ENCODE peak calls at places on chromosomes 11 and 22, in eight cellular contexts. N, O, J, X, S, T, M and Q are unnamed samples.

GRCh38 chr11:118915941-118916841 is 9.5 kb downstream of the BCL9L start:
- DNase-seq in T (no peak), M (no peak), S (no peak), O (no peak), J (no peak), N (no peak), X (no peak), Q (no peak)

GRCh38 chr11:27976262-27976661 is 131.7 kb downstream of the KIF18A start:
- DNase-seq in O (no peak), T (no peak), S (no peak), M (peak), X (no peak), N (no peak), J (no peak), Q (no peak)

GRCh38 chr22:20793386-20794131 is 19.6 kb downstream of the SERPIND1 start:
- DNase-seq in N (no peak), T (no peak), X (no peak), J (no peak), S (no peak), O (no peak), M (peak), Q (no peak)

GRCh38 chr11:104776501-104777170 is 121.6 kb downstream of the CASP12 start:
- DNase-seq in X (no peak), O (no peak), T (no peak), J (no peak), S (no peak), M (no peak), N (no peak), Q (no peak)

GRCh38 chr11:2803186-2804057 is 82.2 kb downstream of the CDKN1C start:
- DNase-seq in N (no peak), T (no peak), J (no peak), X (no peak), M (no peak), S (no peak), O (no peak), Q (no peak)

GRCh38 chr22:46843691-46844297 is 81.3 kb downstream of the TBC1D22A start:
- DNase-seq in S (no peak), J (no peak), X (no peak), T (no peak), O (no peak), N (no peak), M (peak), Q (no peak)

GRCh38 chr22:37354271-37355069 is 72.2 kb downstream of the CYTH4 start:
- DNase-seq in N (no peak), X (no peak), O (no peak), J (no peak), M (no peak), S (no peak), T (no peak), Q (no peak)

GRCh38 chr11:73866095-73866579 is 10.5 kb downstream of the COA4 start:
- DNase-seq in S (no peak), J (no peak), T (peak), M (peak), N (peak), O (no peak), X (no peak), Q (no peak)

GRCh38 chr11:107017433-107018227 is 646 bp downstream of the GUCY1A2 start:
- DNase-seq in X (peak), O (no peak), S (no peak), M (peak), J (no peak), N (peak), T (no peak), Q (peak)

GRCh38 chr11:70420008-70420464 is 21.7 kb downstream of the CTTN start:
- DNase-seq in T (no peak), S (no peak), X (no peak), N (no peak), J (no peak), O (no peak), M (no peak), Q (no peak)

GRCh38 chr22:37141971-37142647 is 7.6 kb downstream of the IL2RB start:
- DNase-seq in O (no peak), T (no peak), S (no peak), N (no peak), X (no peak), J (no peak), M (no peak), Q (no peak)